ENCODE peak calls at places on chromosomes 16 and 17, in ten cellular contexts. Z, T, S, R, U, O, N, L, I and D are unnamed samples.

GRCh38 chr16:74862743-74863244 is 88.2 kb upstream of the FA2H start:
- DNase-seq in O (no peak), S (no peak), N (no peak), R (no peak), U (no peak), Z (no peak), L (no peak), I (peak), T (no peak), D (no peak)

GRCh38 chr16:63592852-63593251 is 1529.0 kb downstream of the CDH11 start:
- DNase-seq in N (no peak), O (no peak), U (no peak), R (no peak), T (no peak), Z (no peak), L (no peak), S (no peak), I (no peak), D (no peak)

GRCh38 chr17:42276609-42277341 is 584 bp upstream of the STAT5B start:
- DNase-seq in O (peak), R (peak), N (peak), L (no peak), T (no peak), Z (peak), I (peak), S (no peak), U (peak), D (peak)

GRCh38 chr17:57195790-57196460 is 60.4 kb upstream of the MSI2 start:
- DNase-seq in S (no peak), O (no peak), U (no peak), N (no peak), T (no peak), L (no peak), I (no peak), R (no peak), Z (no peak), D (no peak)

GRCh38 chr16:84844049-84844350 is 24.2 kb downstream of the CRISPLD2 start:
- DNase-seq in R (no peak), Z (no peak), I (no peak), O (no peak), T (no peak), S (no peak), N (no peak), U (no peak), L (no peak), D (no peak)

GRCh38 chr16:63038563-63039131 is 1002.4 kb upstream of the CDH8 start:
- DNase-seq in I (no peak), L (no peak), S (no peak), U (no peak), R (no peak), T (no peak), Z (no peak), O (no peak), N (no peak), D (no peak)

GRCh38 chr17:42185497-42185860 is 227 bp upstream of the HCRT start:
- DNase-seq in I (no peak), Z (no peak), T (no peak), N (no peak), L (no peak), R (no peak), S (no peak), O (no peak), U (no peak), D (no peak)

GRCh38 chr16:56970934-56971767 is 9.4 kb downstream of the CETP start:
- DNase-seq in U (no peak), R (no peak), O (no peak), T (peak), I (no peak), S (no peak), Z (no peak), L (no peak), N (no peak), D (no peak)

GRCh38 chr16:27650073-27650701 is 100.2 kb downstream of the KATNIP start:
- DNase-seq in L (no peak), U (no peak), S (no peak), R (no peak), Z (no peak), O (no peak), I (no peak), T (no peak), N (no peak), D (no peak)

GRCh38 chr16:77399546-77399945 is 35.3 kb downstream of the ADAMTS18 start:
- DNase-seq in R (no peak), L (no peak), N (no peak), U (no peak), O (no peak), Z (no peak), T (no peak), I (no peak), S (no peak), D (no peak)

GRCh38 chr16:75193730-75194444 is 13.1 kb downstream of the CTRB2 start:
- DNase-seq in T (no peak), R (no peak), L (no peak), N (no peak), I (no peak), O (no peak), U (no peak), S (no peak), Z (no peak), D (peak)

GRCh38 chr16:82368041-82368440 is 198.0 kb upstream of the MPHOSPH6 start:
- DNase-seq in O (peak), R (no peak), I (no peak), T (no peak), U (no peak), Z (no peak), N (no peak), S (peak), L (no peak), D (peak)

GRCh38 chr17:35808240-35808961 is 883 bp upstream of the TAF15 start:
- DNase-seq in Z (no peak), N (no peak), O (peak), S (no peak), T (no peak), L (no peak), I (no peak), R (no peak), U (no peak), D (no peak)

GRCh38 chr17:72063262-72063661 is 57.6 kb upstream of the SOX9 start:
- DNase-seq in L (no peak), T (no peak), U (no peak), N (no peak), R (no peak), S (no peak), O (no peak), Z (no peak), I (no peak), D (no peak)

GRCh38 chr16:12484987-12485386 is 318.7 kb downstream of the CPPED1 start:
- DNase-seq in N (no peak), U (no peak), R (no peak), O (no peak), I (no peak), S (no peak), Z (no peak), L (no peak), T (no peak), D (peak)

GRCh38 chr16:67142342-67142741 is 8.5 kb downstream of the B3GNT9 start:
- DNase-seq in Z (no peak), U (no peak), T (no peak), L (no peak), R (no peak), O (no peak), I (no peak), N (no peak), S (no peak), D (no peak)

GRCh38 chr16:81556715-81557284 is 112.2 kb downstream of the CMIP start:
- DNase-seq in O (no peak), S (no peak), L (no peak), R (no peak), N (peak), U (no peak), I (no peak), Z (no peak), T (no peak), D (peak)

GRCh38 chr17:35514561-35514960 is 22.9 kb downstream of the SLFN12L start:
- DNase-seq in O (no peak), S (no peak), N (no peak), U (no peak), L (no peak), Z (no peak), T (no peak), I (no peak), R (no peak), D (no peak)

GRCh38 chr17:40561294-40561870 is 3.9 kb downstream of the CCR7 start:
- DNase-seq in O (no peak), U (no peak), I (no peak), S (peak), L (no peak), Z (no peak), T (peak), N (no peak), R (no peak), D (no peak)

GRCh38 chr17:78359936-78360370 is at the start of gene SOCS3:
- DNase-seq in U (peak), L (peak), N (peak), T (peak), R (peak), Z (peak), S (peak), I (peak), O (peak), D (peak)

GRCh38 chr16:68665501-68665900 is 20.4 kb downstream of the CDH3 start:
- DNase-seq in I (no peak), N (no peak), U (no peak), O (no peak), R (no peak), Z (no peak), T (no peak), S (no peak), L (no peak), D (no peak)

GRCh38 chr16:3577302-3577752 is at the start of gene NLRC3:
- DNase-seq in L (peak), R (no peak), U (no peak), Z (no peak), S (no peak), N (peak), I (no peak), T (no peak), O (no peak), D (no peak)

GRCh38 chr17:21213491-21214014 is 408 bp downstream of the TMEM11 start:
- DNase-seq in S (no peak), T (no peak), U (no peak), N (peak), I (no peak), O (peak), L (no peak), R (no peak), Z (peak), D (peak)

GRCh38 chr16:10744370-10745030 is 858 bp downstream of the NUBP1 start:
- DNase-seq in S (no peak), U (no peak), O (no peak), T (no peak), L (no peak), I (peak), Z (peak), R (no peak), N (no peak), D (peak)

GRCh38 chr17:69716571-69716970 is 302.1 kb downstream of the MAP2K6 start:
- DNase-seq in R (no peak), T (no peak), L (no peak), S (no peak), I (peak), N (no peak), U (no peak), Z (no peak), O (no peak), D (no peak)

GRCh38 chr16:10756574-10756973 is 12.9 kb downstream of the NUBP1 start:
- DNase-seq in L (peak), Z (no peak), O (no peak), I (peak), R (no peak), T (no peak), U (no peak), S (no peak), N (no peak), D (no peak)

GRCh38 chr17:76087531-76087930 is 8.5 kb downstream of the ZACN start:
- DNase-seq in Z (no peak), L (no peak), N (no peak), T (no peak), U (no peak), S (no peak), O (no peak), I (no peak), R (no peak), D (no peak)

GRCh38 chr16:80231888-80232287 is 308.9 kb upstream of the DYNLRB2 start:
- DNase-seq in T (peak), O (no peak), N (no peak), Z (no peak), U (no peak), L (no peak), S (no peak), I (peak), R (no peak), D (no peak)

GRCh38 chr16:65789148-65789545 is 577.3 kb upstream of the CDH5 start:
- DNase-seq in Z (no peak), R (no peak), S (no peak), O (no peak), N (no peak), L (no peak), I (no peak), T (no peak), U (no peak), D (no peak)

GRCh38 chr16:54679531-54679930 is 251.1 kb upstream of the IRX5 start:
- DNase-seq in N (no peak), O (no peak), U (no peak), S (no peak), I (no peak), T (no peak), L (no peak), R (no peak), Z (no peak), D (no peak)

GRCh38 chr17:59890720-59891119 is 2.0 kb downstream of the TUBD1 start:
- DNase-seq in L (no peak), U (no peak), T (no peak), S (no peak), I (peak), R (no peak), O (no peak), Z (no peak), N (no peak), D (no peak)

DNA sequence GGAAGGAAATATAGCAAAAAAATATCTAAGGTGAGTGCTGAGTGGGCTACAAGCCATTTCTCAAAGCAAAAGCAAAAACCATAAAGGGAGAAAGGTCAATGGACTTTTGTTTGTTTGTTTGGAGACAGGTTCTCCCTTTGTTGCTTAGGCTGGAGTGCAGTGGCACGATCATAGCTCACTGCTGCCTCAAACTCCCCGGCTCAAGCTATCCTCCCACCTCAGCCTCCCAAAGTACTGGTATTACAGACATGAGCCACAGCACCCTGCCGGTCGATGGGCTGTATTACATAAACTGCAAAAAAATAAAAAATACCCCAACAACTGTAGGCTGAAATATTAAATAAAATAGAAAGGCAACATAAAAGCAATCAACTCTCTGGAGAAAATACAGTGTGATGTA is 3.5 kb upstream of the RBBP6 start:
- DNase-seq in S (no peak), O (no peak), I (no peak), U (no peak), Z (no peak), N (no peak), L (no peak), T (no peak), R (no peak), D (no peak)
- TF ChIP-seq CTCF in S (no peak), O (no peak), I (no peak), U (no peak), Z (no peak), N (no peak), L (no peak), T (peak), R (no peak), D (no peak)

DNA sequence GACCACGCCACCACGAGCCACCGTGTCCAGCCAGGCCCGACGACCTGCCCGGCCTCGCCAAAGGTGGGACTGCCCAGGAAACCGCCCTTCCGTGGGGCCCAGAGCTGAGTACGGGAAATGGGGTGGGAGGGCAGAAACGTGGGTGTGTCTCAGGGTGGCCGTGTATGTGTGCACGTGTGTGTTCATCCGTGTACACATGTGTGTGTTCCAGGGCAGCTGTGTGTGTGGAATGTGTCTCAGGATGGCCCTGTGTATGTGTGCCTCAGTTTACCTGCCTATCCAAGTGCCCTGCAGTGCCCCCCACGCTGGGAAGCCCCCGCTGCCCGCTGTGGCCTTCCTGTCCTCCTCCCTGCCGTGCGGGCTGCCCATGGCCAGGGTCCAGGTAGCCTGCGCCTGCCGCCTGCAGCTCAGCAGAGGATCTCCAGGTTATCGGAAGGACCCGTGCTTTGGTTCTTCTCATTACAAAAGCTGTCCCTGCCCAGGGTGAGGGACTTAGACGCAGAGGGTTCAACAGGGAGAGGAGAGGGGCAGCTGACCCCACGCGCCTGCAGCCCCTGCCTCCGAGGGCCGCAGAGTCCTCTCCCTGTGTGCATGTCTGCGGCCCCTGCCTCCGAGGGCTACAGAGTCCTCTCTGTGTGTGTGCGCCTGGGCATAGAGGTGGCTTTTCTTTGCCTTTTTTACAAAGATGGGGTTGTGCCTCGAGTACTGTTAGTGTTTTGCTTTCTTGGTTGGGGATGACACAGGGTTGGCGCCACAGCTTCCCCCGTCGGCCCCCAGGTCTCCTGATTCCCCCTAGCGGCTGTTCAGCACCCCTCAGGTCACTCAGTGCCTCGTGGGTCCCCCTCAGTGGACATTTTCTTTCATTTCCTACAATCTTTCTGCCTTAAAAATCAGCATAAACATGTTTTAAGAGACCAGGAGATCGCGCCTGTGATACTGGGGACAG is 23.6 kb downstream of the ZNF469 start:
- DNase-seq in T (no peak), L (no peak), R (no peak), Z (no peak), N (no peak), U (no peak), S (no peak), O (no peak), I (no peak), D (no peak)
- TF ChIP-seq CTCF in T (peak), L (no peak), R (no peak), Z (no peak), N (no peak), U (no peak), S (no peak), O (no peak), I (peak), D (no peak)

GRCh38 chr17:7327501-7327900 is 1.6 kb downstream of the NEURL4 start:
- DNase-seq in Z (no peak), O (no peak), S (no peak), L (no peak), T (no peak), I (no peak), U (no peak), R (no peak), N (peak), D (no peak)

GRCh38 chr17:7328840-7329359 is at the start of gene NEURL4:
- DNase-seq in Z (no peak), U (peak), T (no peak), N (no peak), I (no peak), O (no peak), R (peak), S (no peak), L (peak), D (no peak)

GRCh38 chr17:7329360-7330098 is 394 bp upstream of the NEURL4 start:
- DNase-seq in L (peak), S (peak), O (peak), T (peak), I (peak), N (peak), Z (peak), U (peak), R (peak), D (peak)

GRCh38 chr17:7328009-7328408 is 1.1 kb downstream of the NEURL4 start:
- DNase-seq in Z (no peak), I (no peak), U (no peak), L (no peak), R (no peak), S (no peak), T (no peak), N (no peak), O (no peak), D (no peak)

DNA sequence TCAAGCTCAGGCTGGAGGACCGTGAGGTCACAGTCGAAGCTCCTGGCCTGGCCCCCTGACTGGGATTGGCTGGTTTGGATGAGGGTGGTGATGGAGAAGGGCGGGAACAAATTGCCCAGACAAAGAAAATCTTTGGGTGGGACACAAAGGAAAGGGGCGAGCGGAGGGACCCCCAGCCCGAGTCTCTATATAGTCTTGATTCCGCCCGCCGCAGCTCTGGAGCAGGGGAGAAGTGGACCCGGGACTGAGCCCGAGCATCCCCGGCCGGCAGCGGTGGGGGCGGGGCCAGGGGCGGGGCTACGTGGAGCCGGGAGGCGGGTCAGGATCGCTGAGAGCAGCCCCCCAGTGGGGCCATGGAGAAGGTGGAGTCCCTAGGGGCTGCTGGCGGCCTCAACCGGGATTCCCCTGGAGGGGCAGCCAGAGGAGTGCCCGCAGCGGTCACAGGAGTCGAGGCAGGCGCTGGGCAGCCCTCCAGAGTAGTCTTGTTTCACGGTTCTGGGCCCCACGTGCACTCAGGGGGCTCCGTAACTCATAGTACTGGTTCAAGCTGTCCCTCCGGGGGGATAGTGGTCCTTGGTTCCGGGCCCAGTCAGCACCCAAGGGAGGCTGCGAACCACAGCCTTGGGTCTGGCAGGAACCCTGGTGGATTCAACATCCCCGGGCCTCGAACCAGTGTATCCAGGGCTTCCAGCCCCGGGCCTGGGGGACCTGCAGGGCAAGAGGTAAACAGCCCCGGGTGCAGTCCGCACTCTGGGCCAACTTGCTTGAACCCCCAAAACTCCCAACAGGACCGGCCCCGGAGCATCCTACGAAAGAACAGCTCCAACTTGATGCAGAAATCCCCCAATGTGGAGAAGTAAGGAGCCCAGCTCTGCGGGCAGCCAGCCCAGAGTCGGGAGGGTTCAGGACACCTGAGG is 1.2 kb upstream of the NEURL4 start:
- DNase-seq in N (peak), S (no peak), I (peak), O (peak), T (peak), L (peak), U (peak), Z (peak), R (peak), D (peak)
- TF ChIP-seq CTCF in N (no peak), S (no peak), I (no peak), O (no peak), T (no peak), L (no peak), U (no peak), Z (no peak), R (no peak), D (no peak)

GRCh38 chr16:2005646-2006045 is 4.0 kb downstream of the ZNF598 start:
- DNase-seq in T (no peak), N (peak), O (no peak), R (no peak), I (no peak), L (peak), S (no peak), U (no peak), Z (no peak), D (no peak)
- TF ChIP-seq CTCF in T (peak), N (no peak), O (no peak), R (no peak), I (no peak), L (no peak), S (no peak), U (no peak), Z (no peak), D (no peak)